ENCODE peak calls at places on chromosomes 4 and X, in four cellular contexts. One of them, this sample, is unnamed.

GRCh38 chr4:41174444-41174843 is 39.9 kb downstream of the APBB2 start:
- DNase-seq in A549: no peak
- DNase-seq in tibial nerve: no peak
- DNase-seq in prostate gland: no peak
- DNase-seq in this sample: no peak

GRCh38 chrX:68807818-68808217 is 21.0 kb upstream of the EFNB1 start:
- DNase-seq in tibial nerve: peak
- DNase-seq in prostate gland: no peak
- DNase-seq in A549: peak
- DNase-seq in this sample: no peak

GRCh38 chr4:23374280-23374679 is 515.6 kb downstream of the PPARGC1A start:
- DNase-seq in tibial nerve: no peak
- DNase-seq in prostate gland: no peak
- DNase-seq in A549: no peak
- DNase-seq in this sample: no peak

GRCh38 chr4:152680988-152681731 is 1.4 kb upstream of the TMEM154 start:
- DNase-seq in A549: peak
- DNase-seq in prostate gland: no peak
- DNase-seq in tibial nerve: no peak
- DNase-seq in this sample: no peak

GRCh38 chrX:149570668-149571067 is 16.6 kb downstream of the MAGEA9B start:
- DNase-seq in prostate gland: no peak
- DNase-seq in A549: no peak
- DNase-seq in tibial nerve: no peak
- DNase-seq in this sample: peak

GRCh38 chr4:156774422-156774821 is 197.2 kb downstream of the PDGFC start:
- DNase-seq in A549: no peak
- DNase-seq in prostate gland: no peak
- DNase-seq in tibial nerve: no peak
- DNase-seq in this sample: peak

GRCh38 chrX:19986531-19986930 is 4.3 kb downstream of the BCLAF3 start:
- DNase-seq in tibial nerve: no peak
- DNase-seq in A549: no peak
- DNase-seq in prostate gland: no peak
- DNase-seq in this sample: no peak

GRCh38 chr4:106502106-106502699 is 133.6 kb upstream of the GIMD1 start:
- DNase-seq in tibial nerve: peak
- DNase-seq in A549: peak
- DNase-seq in prostate gland: peak
- DNase-seq in this sample: peak

GRCh38 chr4:41406051-41406516 is 131.9 kb upstream of the LIMCH1 start:
- DNase-seq in A549: peak
- DNase-seq in prostate gland: no peak
- DNase-seq in tibial nerve: no peak
- DNase-seq in this sample: no peak

GRCh38 chr4:143089291-143089690 is 95.4 kb upstream of the USP38 start:
- DNase-seq in tibial nerve: no peak
- DNase-seq in prostate gland: no peak
- DNase-seq in A549: no peak
- DNase-seq in this sample: no peak

GRCh38 chrX:133781174-133781573 is 204.2 kb downstream of the GPC3 start:
- DNase-seq in tibial nerve: no peak
- DNase-seq in prostate gland: no peak
- DNase-seq in A549: no peak
- DNase-seq in this sample: no peak

GRCh38 chrX:47662144-47662657 is 3.2 kb upstream of the UXT start:
- DNase-seq in prostate gland: no peak
- DNase-seq in tibial nerve: no peak
- DNase-seq in A549: no peak
- DNase-seq in this sample: peak

GRCh38 chr4:47915378-47915777 is 995 bp upstream of the NFXL1 start:
- DNase-seq in A549: no peak
- DNase-seq in prostate gland: no peak
- DNase-seq in tibial nerve: no peak
- DNase-seq in this sample: no peak
- H3K4me3 ChIP-seq in A549: peak
- H3K4me3 ChIP-seq in prostate gland: no peak
- H3K4me3 ChIP-seq in tibial nerve: no peak
- H3K4me3 ChIP-seq in this sample: no peak

DNA sequence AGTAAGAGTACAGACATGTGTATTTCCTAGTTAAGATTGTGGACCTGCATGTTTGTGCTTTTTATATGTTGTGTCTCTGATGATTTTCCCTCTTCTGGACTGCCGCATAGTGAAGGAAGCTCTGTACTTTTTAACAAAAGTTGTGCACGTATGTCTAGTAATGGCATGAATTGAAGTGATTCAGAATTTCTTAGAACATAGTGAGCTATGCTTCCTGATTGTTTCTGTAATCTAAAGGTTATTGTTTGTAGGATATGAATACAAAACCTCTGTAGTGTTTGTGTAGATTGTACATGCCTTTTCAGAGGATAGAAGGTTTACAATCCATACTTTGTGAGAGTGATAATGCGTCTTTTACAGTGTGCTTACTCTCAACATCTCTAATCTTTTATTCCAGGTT is 37.0 kb upstream of the NUDT6 start:
- DNase-seq in tibial nerve: no peak
- DNase-seq in A549: no peak
- DNase-seq in prostate gland: no peak
- DNase-seq in this sample: no peak
- H3K27ac ChIP-seq in tibial nerve: no peak
- H3K27ac ChIP-seq in A549: no peak
- H3K27ac ChIP-seq in prostate gland: no peak
- H3K27ac ChIP-seq in this sample: no peak

GRCh38 chr4:115119804-115120352 is 6.5 kb upstream of the NDST4 start:
- DNase-seq in tibial nerve: no peak
- DNase-seq in prostate gland: no peak
- DNase-seq in A549: no peak
- DNase-seq in this sample: no peak
- TF ChIP-seq CTCF in tibial nerve: peak
- TF ChIP-seq CTCF in prostate gland: no peak
- TF ChIP-seq CTCF in A549: peak
- TF ChIP-seq CTCF in this sample: no peak

DNA sequence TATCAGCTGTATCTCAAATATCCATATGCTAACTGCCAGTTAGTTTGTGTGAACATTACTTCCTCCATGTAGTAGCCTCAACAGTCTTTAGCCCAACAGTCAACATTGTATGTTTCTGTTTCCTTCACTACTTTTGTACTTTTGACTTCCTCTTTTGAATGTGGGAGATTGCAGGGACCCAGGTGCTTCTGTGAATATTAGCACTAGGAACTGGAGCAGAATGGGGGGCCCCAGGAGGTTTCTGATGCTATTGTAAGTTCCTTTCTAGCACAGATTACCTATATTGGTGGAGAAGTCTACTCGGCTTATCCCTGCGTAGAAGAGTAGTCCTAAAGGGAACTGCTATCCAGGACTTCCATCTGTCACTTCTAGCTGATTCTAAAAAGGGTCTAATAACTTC is 2.3 kb downstream of the PLAC8 start:
- DNase-seq in A549: no peak
- DNase-seq in tibial nerve: no peak
- DNase-seq in prostate gland: no peak
- DNase-seq in this sample: no peak
- H3K4me3 ChIP-seq in A549: no peak
- H3K4me3 ChIP-seq in tibial nerve: no peak
- H3K4me3 ChIP-seq in prostate gland: no peak
- H3K4me3 ChIP-seq in this sample: no peak

This sample was measured in AG04450.